ENCODE peak calls at places on chromosomes 12 and 14, in eight cellular contexts. Z is stomach; M is pancreas; S is non-pigmented ciliary epithelial cell; I is NCI-H510A treated with DMSO at 0.1 percent for 48 hours; E is MM.1S; R is stimulated activated CD4-positive, alpha-beta T cell treated with anti-CD3 and anti-CD28 coated beads, Interleukin-12 subunit alpha, Interleukin-12 subunit beta, amount 100 ng/mL, for 24 hours; N is AG08395. D is an unnamed sample.

GRCh38 chr12:79681008-79681590 is 9.7 kb downstream of the PAWR start:
- DNase-seq in Z (no peak), M (no peak), S (no peak), I (peak), E (no peak), R (no peak), N (no peak), D (no peak)

GRCh38 chr12:124273630-124274029 is 21.3 kb upstream of the RFLNA start:
- DNase-seq in Z (no peak), M (no peak), S (no peak), I (peak), E (no peak), R (no peak), N (peak), D (no peak)

GRCh38 chr14:30005114-30005698 is 77.6 kb upstream of the PRKD1 start:
- DNase-seq in Z (no peak), M (no peak), S (peak), I (peak), E (peak), R (no peak), N (peak), D (peak)

GRCh38 chr14:64387232-64387737 is 868 bp upstream of the MTHFD1 start:
- DNase-seq in Z (no peak), M (no peak), S (no peak), I (peak), E (no peak), R (no peak), N (peak), D (no peak)

GRCh38 chr14:74275265-74275841 is 27.4 kb downstream of the ABCD4 start:
- DNase-seq in Z (no peak), M (no peak), S (peak), I (no peak), E (no peak), R (no peak), N (peak), D (no peak)

GRCh38 chr14:67539116-67539515 is 6.0 kb downstream of the PLEKHH1 start:
- DNase-seq in Z (no peak), M (no peak), S (no peak), I (no peak), E (no peak), R (no peak), N (no peak), D (no peak)

GRCh38 chr12:58247633-58248032 is 306.3 kb downstream of the ATP23 start:
- DNase-seq in Z (no peak), M (no peak), S (no peak), I (no peak), E (no peak), R (no peak), N (no peak), D (no peak)

GRCh38 chr14:24673534-24674203 is 39.7 kb upstream of the GZMB start:
- DNase-seq in Z (no peak), M (no peak), S (no peak), I (no peak), E (peak), R (peak), N (no peak), D (no peak)

GRCh38 chr12:14264316-14264715 is 101.2 kb upstream of the ATF7IP start:
- DNase-seq in Z (no peak), M (no peak), S (no peak), I (no peak), E (no peak), R (no peak), N (no peak), D (no peak)

GRCh38 chr12:57182918-57183575 is 33.5 kb upstream of the NXPH4 start:
- DNase-seq in Z (peak), M (peak), S (no peak), I (peak), E (peak), R (peak), N (peak), D (no peak)

GRCh38 chr12:23084236-23084995 is 459.4 kb downstream of the ETNK1 start:
- DNase-seq in Z (no peak), M (no peak), S (peak), I (no peak), E (no peak), R (no peak), N (no peak), D (peak)

GRCh38 chr12:121061831-121062230 is 22.8 kb upstream of the OASL start:
- DNase-seq in Z (no peak), M (no peak), S (no peak), I (no peak), E (no peak), R (no peak), N (no peak), D (no peak)

GRCh38 chr14:61927015-61927414 is 164.8 kb downstream of the SNAPC1 start:
- DNase-seq in Z (no peak), M (no peak), S (peak), I (no peak), E (no peak), R (no peak), N (no peak), D (peak)

GRCh38 chr12:120118710-120119097 is 2.2 kb upstream of the RAB35 start:
- DNase-seq in Z (no peak), M (no peak), S (no peak), I (no peak), E (no peak), R (no peak), N (peak), D (no peak)

GRCh38 chr14:33728010-33728498 is 222.8 kb downstream of the EGLN3 start:
- DNase-seq in Z (no peak), M (no peak), S (no peak), I (no peak), E (no peak), R (no peak), N (no peak), D (no peak)

GRCh38 chr12:53093777-53094393 is 3.6 kb upstream of the IGFBP6 start:
- DNase-seq in Z (peak), M (no peak), S (no peak), I (no peak), E (no peak), R (no peak), N (no peak), D (no peak)

GRCh38 chr12:92242917-92243316 is 97.3 kb upstream of the BTG1 start:
- DNase-seq in Z (no peak), M (no peak), S (no peak), I (no peak), E (no peak), R (no peak), N (peak), D (no peak)

GRCh38 chr12:67534046-67534445 is 114.5 kb upstream of the DYRK2 start:
- DNase-seq in Z (no peak), M (no peak), S (no peak), I (no peak), E (no peak), R (no peak), N (no peak), D (no peak)

GRCh38 chr12:6452245-6452731 is 446 bp downstream of the TAPBPL start:
- DNase-seq in Z (peak), M (peak), S (no peak), I (no peak), E (peak), R (no peak), N (no peak), D (no peak)

GRCh38 chr12:24615967-24616411 is 332.9 kb downstream of the BCAT1 start:
- DNase-seq in Z (no peak), M (no peak), S (peak), I (no peak), E (no peak), R (no peak), N (no peak), D (no peak)

GRCh38 chr14:30252800-30253425 is 306.0 kb upstream of the G2E3 start:
- DNase-seq in Z (no peak), M (no peak), S (no peak), I (no peak), E (no peak), R (no peak), N (peak), D (no peak)

GRCh38 chr12:752673-753400 is 458 bp downstream of the WNK1 start:
- DNase-seq in Z (peak), M (peak), S (no peak), I (peak), E (peak), R (no peak), N (peak), D (no peak)

GRCh38 chr14:33755358-33755757 is 195.5 kb downstream of the EGLN3 start:
- DNase-seq in Z (no peak), M (no peak), S (no peak), I (no peak), E (no peak), R (no peak), N (no peak), D (no peak)

D was measured in epithelial cell of proximal tubule.